ENCODE peak calls at places on chromosomes 11 and 22, in five cellular contexts. S is psoas muscle, R is NCI-H774, H is H7, D is left ventricle myocardium superior. W is an unnamed sample.

GRCh38 chr11:107719062-107719461 is 7.2 kb upstream of the SLN start:
- DNase-seq in S (no peak), R (no peak), H (no peak), D (no peak), W (no peak)

GRCh38 chr11:2584812-2585565 is 114.8 kb downstream of the KCNQ1OT1 start:
- DNase-seq in S (peak), R (no peak), H (peak), D (peak), W (peak)

GRCh38 chr11:47980907-47981621 is 705 bp downstream of the PTPRJ start:
- DNase-seq in S (peak), R (no peak), H (peak), D (peak), W (peak)

GRCh38 chr11:3796346-3796745 is 1.0 kb downstream of the NUP98 start:
- DNase-seq in S (no peak), R (no peak), H (no peak), D (no peak), W (no peak)

GRCh38 chr11:73294604-73295003 is 13.5 kb upstream of the ARHGEF17 start:
- DNase-seq in S (no peak), R (no peak), H (no peak), D (no peak), W (no peak)

GRCh38 chr11:68454767-68455166 is 5.8 kb upstream of the PPP6R3 start:
- DNase-seq in S (no peak), R (no peak), H (peak), D (no peak), W (no peak)

GRCh38 chr11:15944460-15944859 is 411.9 kb downstream of the SOX6 start:
- DNase-seq in S (no peak), R (no peak), H (no peak), D (no peak), W (no peak)

GRCh38 chr11:10233581-10233980 is 60.4 kb downstream of the SBF2 start:
- DNase-seq in S (no peak), R (no peak), H (no peak), D (no peak), W (no peak)

GRCh38 chr11:1202776-1203504 is 19.9 kb upstream of the MUC5B start:
- DNase-seq in S (peak), R (peak), H (peak), D (peak), W (peak)

GRCh38 chr11:126277780-126278179 is 5.1 kb upstream of the TIRAP start:
- DNase-seq in S (no peak), R (no peak), H (no peak), D (no peak), W (no peak)

GRCh38 chr22:31969789-31970489 is 25.6 kb downstream of the YWHAH start:
- DNase-seq in S (peak), R (peak), H (peak), D (peak), W (no peak)

GRCh38 chr11:2194877-2195755 is 23.5 kb upstream of the TH start:
- DNase-seq in S (no peak), R (no peak), H (peak), D (peak), W (no peak)

GRCh38 chr11:127000291-127000968 is at the start of gene KIRREL3:
- DNase-seq in S (no peak), R (no peak), H (peak), D (peak), W (no peak)

GRCh38 chr11:129291556-129291955 is 84.1 kb upstream of the BARX2 start:
- DNase-seq in S (no peak), R (no peak), H (no peak), D (no peak), W (no peak)

GRCh38 chr11:127587511-127587910 is 586.9 kb upstream of the KIRREL3 start:
- DNase-seq in S (no peak), R (no peak), H (no peak), D (no peak), W (no peak)

GRCh38 chr11:112882494-112883381 is 78.5 kb upstream of the NCAM1 start:
- DNase-seq in S (no peak), R (no peak), H (no peak), D (peak), W (no peak)

GRCh38 chr22:24370426-24370825 is 57.0 kb upstream of the ADORA2A start:
- DNase-seq in S (no peak), R (no peak), H (no peak), D (no peak), W (no peak)

GRCh38 chr11:64935634-64936081 is at the start of gene GPHA2:
- DNase-seq in S (no peak), R (no peak), H (peak), D (no peak), W (no peak)

GRCh38 chr22:44045171-44045570 is 21.1 kb downstream of the PARVB start:
- DNase-seq in S (no peak), R (no peak), H (no peak), D (no peak), W (no peak)

GRCh38 chr11:10604340-10604748 is 35.9 kb upstream of the LYVE1 start:
- DNase-seq in S (peak), R (no peak), H (no peak), D (peak), W (no peak)

GRCh38 chr11:33135216-33135615 is 26.1 kb downstream of the CSTF3 start:
- DNase-seq in S (no peak), R (no peak), H (no peak), D (no peak), W (no peak)

GRCh38 chr22:45844949-45845613 is 131.9 kb downstream of the WNT7B start:
- DNase-seq in S (no peak), R (no peak), H (no peak), D (no peak), W (no peak)

GRCh38 chr11:13304655-13305340 is 27.2 kb downstream of the BMAL1 start:
- DNase-seq in S (no peak), R (no peak), H (no peak), D (peak), W (no peak)

GRCh38 chr11:65246506-65246905 is 15.3 kb upstream of the POLA2 start:
- DNase-seq in S (no peak), R (no peak), H (no peak), D (no peak), W (no peak)

GRCh38 chr11:94766656-94767291 is 1.4 kb upstream of the AMOTL1 start:
- DNase-seq in S (no peak), R (no peak), H (no peak), D (no peak), W (no peak)

GRCh38 chr11:12815150-12815523 is 140.9 kb downstream of the TEAD1 start:
- DNase-seq in S (no peak), R (no peak), H (no peak), D (no peak), W (no peak)

GRCh38 chr11:72836111-72836510 is 21.9 kb downstream of the ATG16L2 start:
- DNase-seq in S (peak), R (no peak), H (no peak), D (peak), W (peak)

GRCh38 chr11:11777897-11778296 is 63.9 kb upstream of the USP47 start:
- DNase-seq in S (no peak), R (no peak), H (no peak), D (no peak), W (no peak)

GRCh38 chr11:69965821-69966582 is 112.1 kb upstream of the ANO1 start:
- DNase-seq in S (no peak), R (no peak), H (peak), D (no peak), W (no peak)

GRCh38 chr11:116586392-116586791 is 186.4 kb downstream of the BUD13 start:
- DNase-seq in S (no peak), R (no peak), H (no peak), D (no peak), W (no peak)

W was measured in Right ventricle myocardium inferior.